ENCODE peak calls at places on chromosome 5, in six cellular contexts. E is A549, W is endothelial cell of umbilical vein, C is K562, G is HepG2, Y is GM12878. M is an unnamed sample.

GRCh38 chr5:6785161-6785860 is 72.1 kb downstream of the TENT4A start:
- DNase-seq in E (no peak), W (no peak), C (no peak), G (no peak), Y (no peak), M (no peak)

GRCh38 chr5:170144286-170145023 is 38.8 kb downstream of the FOXI1 start:
- DNase-seq in E (no peak), W (no peak), C (no peak), G (no peak), Y (no peak), M (no peak)

GRCh38 chr5:147290261-147290660 is 55.4 kb downstream of the STK32A start:
- DNase-seq in E (no peak), W (no peak), C (no peak), G (no peak), Y (no peak), M (no peak)

GRCh38 chr5:100858987-100859545 is 44.0 kb downstream of the ST8SIA4 start:
- DNase-seq in E (no peak), W (no peak), C (no peak), G (no peak), Y (no peak), M (no peak)

GRCh38 chr5:148374693-148375360 is 8.9 kb upstream of the FBXO38 start:
- DNase-seq in E (peak; percentile 24), W (peak; percentile 66), C (peak; percentile 58), G (peak; percentile 72), Y (no peak), M (peak; percentile 75)

GRCh38 chr5:130189961-130190360 is 285.7 kb downstream of the CHSY3 start:
- DNase-seq in E (no peak), W (no peak), C (no peak), G (no peak), Y (no peak), M (no peak)

GRCh38 chr5:96459313-96460109 is 26.5 kb upstream of the PCSK1 start:
- DNase-seq in E (no peak), W (no peak), C (no peak), G (no peak), Y (no peak), M (no peak)

GRCh38 chr5:4643190-4643589 is 496.9 kb upstream of the ADAMTS16 start:
- DNase-seq in E (no peak), W (no peak), C (peak; percentile 2), G (no peak), Y (no peak), M (no peak)

GRCh38 chr5:107389130-107389553 is 281.6 kb downstream of the EFNA5 start:
- DNase-seq in E (no peak), W (peak; percentile 92), C (no peak), G (no peak), Y (peak; percentile 92), M (peak; percentile 80)

GRCh38 chr5:165135551-165135950 is 1630.1 kb downstream of the MAT2B start:
- DNase-seq in E (no peak), W (no peak), C (no peak), G (no peak), Y (no peak), M (no peak)

GRCh38 chr5:136191304-136192014 is 1.5 kb downstream of the SMIM32 start:
- DNase-seq in E (no peak), W (peak; percentile 35), C (no peak), G (no peak), Y (no peak), M (peak; percentile 22)

GRCh38 chr5:31194458-31194808 is 947 bp downstream of the CDH6 start:
- DNase-seq in E (no peak), W (no peak), C (no peak), G (no peak), Y (no peak), M (no peak)

GRCh38 chr5:116520706-116521105 is 53.9 kb downstream of the SEMA6A start:
- DNase-seq in E (no peak), W (no peak), C (no peak), G (no peak), Y (no peak), M (no peak)

GRCh38 chr5:56112526-56113121 is 117.9 kb upstream of the IL6ST start:
- DNase-seq in E (peak; percentile 59), W (no peak), C (no peak), G (no peak), Y (no peak), M (peak; percentile 82)

GRCh38 chr5:155460501-155460931 is 447.0 kb downstream of the KIF4B start:
- DNase-seq in E (no peak), W (no peak), C (no peak), G (peak; percentile 91), Y (no peak), M (no peak)

GRCh38 chr5:126448720-126449119 is 25.5 kb downstream of the GRAMD2B start:
- DNase-seq in E (no peak), W (no peak), C (no peak), G (no peak), Y (no peak), M (no peak)

GRCh38 chr5:79269733-79270166 is 33.8 kb downstream of the JMY start:
- DNase-seq in E (no peak), W (no peak), C (no peak), G (peak; percentile 20), Y (no peak), M (no peak)

GRCh38 chr5:40121236-40121635 is 558.5 kb upstream of the PTGER4 start:
- DNase-seq in E (no peak), W (no peak), C (no peak), G (no peak), Y (no peak), M (no peak)

GRCh38 chr5:41656597-41656996 is 146.2 kb upstream of the PLCXD3 start:
- DNase-seq in E (no peak), W (no peak), C (no peak), G (no peak), Y (no peak), M (no peak)

GRCh38 chr5:167634432-167634831 is 657.0 kb upstream of the WWC1 start:
- DNase-seq in E (no peak), W (no peak), C (no peak), G (no peak), Y (no peak), M (no peak)

GRCh38 chr5:168740055-168740820 is 161.1 kb upstream of the PANK3 start:
- DNase-seq in E (no peak), W (no peak), C (no peak), G (no peak), Y (no peak), M (no peak)

GRCh38 chr5:55897905-55898304 is 46.7 kb downstream of the IL31RA start:
- DNase-seq in E (no peak), W (no peak), C (no peak), G (peak; percentile 13), Y (no peak), M (peak; percentile 37)

GRCh38 chr5:4440536-4440935 is 699.6 kb upstream of the ADAMTS16 start:
- DNase-seq in E (no peak), W (no peak), C (no peak), G (no peak), Y (no peak), M (no peak)

GRCh38 chr5:28766565-28767158 is 1728.3 kb upstream of the CDH9 start:
- DNase-seq in E (peak; percentile 5), W (peak; percentile 6), C (peak; percentile 52), G (peak; percentile 18), Y (no peak), M (peak; percentile 59)

GRCh38 chr5:123937230-123937629 is 425.3 kb downstream of the CSNK1G3 start:
- DNase-seq in E (no peak), W (peak; percentile 68), C (peak; percentile 62), G (peak; percentile 65), Y (peak; percentile 3), M (peak; percentile 52)

GRCh38 chr5:177495243-177496060 is 2.0 kb downstream of the PDLIM7 start:
- DNase-seq in E (no peak), W (peak; percentile 86), C (peak; percentile 79), G (peak; percentile 62), Y (no peak), M (peak; percentile 70)

GRCh38 chr5:179285236-179285635 is 60.0 kb downstream of the ADAMTS2 start:
- DNase-seq in E (no peak), W (no peak), C (no peak), G (no peak), Y (no peak), M (no peak)
- TF ChIP-seq MYC in E (no peak), W (no peak), C (no peak), G (no peak), Y (no peak), M (no peak)

GRCh38 chr5:2013301-2014057 is 130.8 kb upstream of the IRX4 start:
- DNase-seq in E (no peak), W (no peak), C (no peak), G (no peak), Y (no peak), M (peak; percentile 29)

GRCh38 chr5:2015116-2015848 is 132.6 kb upstream of the IRX4 start:
- DNase-seq in E (no peak), W (no peak), C (no peak), G (no peak), Y (no peak), M (no peak)

GRCh38 chr5:2015961-2016360 is 133.2 kb upstream of the IRX4 start:
- DNase-seq in E (no peak), W (no peak), C (no peak), G (no peak), Y (no peak), M (no peak)

GRCh38 chr5:2012885-2013284 is 130.2 kb upstream of the IRX4 start:
- DNase-seq in E (no peak), W (no peak), C (no peak), G (no peak), Y (no peak), M (no peak)

DNA sequence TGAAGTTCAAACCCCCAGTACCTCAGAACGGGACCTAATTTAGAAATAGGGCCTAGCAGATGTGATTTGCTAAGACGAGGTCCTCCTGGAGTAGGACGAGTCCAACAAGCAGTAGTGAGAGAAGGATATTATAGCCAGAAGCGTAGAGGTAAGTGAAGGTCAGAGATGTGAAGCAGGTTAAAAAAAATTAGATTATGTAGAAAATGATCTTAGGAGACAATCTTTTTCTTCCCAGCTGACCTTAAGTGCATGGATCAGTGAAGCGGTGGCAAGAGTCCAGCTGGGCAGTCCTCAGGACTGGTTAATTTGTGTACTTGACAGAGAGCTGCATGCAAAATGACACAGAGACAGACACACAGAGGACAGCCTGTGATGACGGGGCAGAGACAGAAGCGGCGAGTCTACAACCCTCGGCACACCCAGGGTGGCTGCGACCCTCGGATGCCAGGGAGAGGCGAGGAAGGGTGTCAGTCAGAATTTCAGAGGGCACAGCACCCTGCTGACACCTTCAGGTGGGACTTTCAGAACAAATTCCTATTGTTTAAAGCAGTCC is 131.4 kb upstream of the IRX4 start:
- DNase-seq in E (no peak), W (no peak), C (no peak), G (no peak), Y (no peak), M (no peak)
- TF ChIP-seq MAX in E (no peak), W (no peak), C (no peak), G (no peak), Y (no peak), M (no peak)

DNA sequence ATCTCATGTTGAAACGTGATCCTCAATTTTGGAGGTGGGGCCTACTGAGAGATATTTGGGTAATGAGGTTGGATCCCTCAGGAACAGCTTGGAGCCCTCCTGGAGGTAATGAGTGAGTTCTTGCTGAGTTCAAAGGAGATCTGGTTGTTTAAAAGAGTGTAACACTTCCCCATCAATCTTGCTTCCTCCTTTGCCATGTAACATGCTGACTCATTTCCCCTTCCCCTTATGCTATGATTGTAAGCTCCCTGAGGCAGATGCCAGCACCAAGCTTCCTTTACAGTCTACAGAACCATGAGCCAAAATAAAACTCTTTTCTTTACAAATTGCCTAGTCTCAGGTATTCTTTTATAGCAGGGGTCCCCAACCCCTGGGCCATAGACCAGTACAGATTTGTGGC is 352.3 kb downstream of the SLCO4C1 start:
- DNase-seq in E (no peak), W (peak; percentile 1), C (no peak), G (no peak), Y (no peak), M (peak; percentile 56)
- TF ChIP-seq MYC in E (no peak), W (no peak), C (no peak), G (no peak), Y (no peak), M (no peak)

GRCh38 chr5:102865171-102865509 is 110.0 kb downstream of the PAM start:
- DNase-seq in E (no peak), W (peak; percentile 55), C (no peak), G (no peak), Y (no peak), M (no peak)
- TF ChIP-seq MAX in E (no peak), W (no peak), C (no peak), G (no peak), Y (no peak), M (no peak)

M was measured in NB4.